ENCODE peak calls at places on chromosome 19, in ten cellular contexts. M, Z, X, J, F, R, L, D, P and H are unnamed samples.

GRCh38 chr19:29841209-29841558 is 29.4 kb downstream of the CCNE1 start:
- DNase-seq in M (no peak), Z (no peak), X (no peak), J (no peak), F (no peak), R (no peak), L (no peak), D (peak), P (no peak), H (no peak)

GRCh38 chr19:38392707-38393308 is 4.3 kb downstream of the SPRED3 start:
- DNase-seq in M (no peak), Z (no peak), X (peak), J (no peak), F (no peak), R (no peak), L (no peak), D (peak), P (no peak), H (peak)

GRCh38 chr19:16001481-16002312 is 52.9 kb downstream of the OR10H4 start:
- DNase-seq in M (peak), Z (peak), X (peak), J (no peak), F (no peak), R (no peak), L (no peak), D (no peak), P (no peak), H (no peak)

GRCh38 chr19:20482721-20483120 is 82.9 kb downstream of the ZNF737 start:
- DNase-seq in M (no peak), Z (no peak), X (no peak), J (no peak), F (peak), R (no peak), L (peak), D (no peak), P (no peak), H (peak)

GRCh38 chr19:39046037-39046821 is 13.9 kb upstream of the FBXO27 start:
- DNase-seq in M (no peak), Z (peak), X (no peak), J (peak), F (no peak), R (no peak), L (no peak), D (peak), P (no peak), H (peak)

GRCh38 chr19:6718741-6719539 is 1.5 kb downstream of the C3 start:
- DNase-seq in M (no peak), Z (peak), X (no peak), J (peak), F (peak), R (no peak), L (no peak), D (no peak), P (no peak), H (peak)

GRCh38 chr19:15191514-15191913 is 9.3 kb downstream of the NOTCH3 start:
- DNase-seq in M (no peak), Z (no peak), X (no peak), J (no peak), F (no peak), R (no peak), L (no peak), D (no peak), P (no peak), H (no peak)

GRCh38 chr19:36987091-36987490 is 71.0 kb downstream of the ZNF568 start:
- DNase-seq in M (no peak), Z (no peak), X (no peak), J (no peak), F (no peak), R (no peak), L (no peak), D (no peak), P (no peak), H (no peak)

GRCh38 chr19:28633223-28634030 is 579.5 kb downstream of the UQCRFS1 start:
- DNase-seq in M (no peak), Z (peak), X (peak), J (peak), F (peak), R (peak), L (peak), D (no peak), P (no peak), H (peak)

DNA sequence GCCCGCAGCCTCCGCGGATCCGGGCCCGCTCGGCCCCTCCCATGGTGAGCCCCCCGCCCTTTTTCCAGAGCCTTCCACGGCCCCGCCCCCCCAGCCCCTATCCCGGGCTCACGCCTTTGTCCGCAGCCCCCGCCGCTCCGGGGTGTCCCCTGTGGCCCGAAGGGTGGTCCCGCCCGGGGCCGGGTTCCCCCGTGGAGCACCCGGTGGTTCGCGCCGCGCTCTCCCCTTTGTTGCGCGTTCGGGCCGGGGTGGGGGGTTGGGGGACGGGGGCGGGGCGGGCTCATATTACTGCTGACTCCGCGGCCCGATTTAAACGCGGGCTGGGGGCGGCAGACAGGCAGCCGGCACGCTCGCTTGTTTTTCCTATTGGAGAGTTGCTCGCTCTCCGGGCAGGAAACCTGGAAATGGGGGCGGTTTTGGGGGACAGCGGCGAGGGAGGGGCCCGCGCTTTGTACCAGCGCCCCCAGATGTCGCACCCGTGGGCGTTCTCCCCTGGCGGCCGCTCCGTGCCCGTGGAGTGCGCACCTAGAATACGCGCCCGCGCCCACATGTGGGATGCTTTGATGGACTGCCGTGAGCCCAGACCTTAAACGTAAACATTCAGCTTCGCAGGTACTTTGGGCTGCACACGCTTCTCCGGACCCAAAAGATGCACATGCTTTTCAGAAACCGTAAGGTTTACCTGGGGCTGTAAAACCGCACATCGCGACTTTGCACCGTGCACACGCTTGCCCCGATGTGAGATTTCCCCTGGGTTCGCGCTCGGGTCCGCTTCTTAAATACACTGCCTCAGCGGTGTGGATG is 699 bp downstream of the PTOV1 start:
- DNase-seq in M (no peak), Z (no peak), X (peak), J (peak), F (peak), R (no peak), L (no peak), D (no peak), P (no peak), H (peak)
- TF ChIP-seq CTCF in M (no peak), Z (no peak), X (no peak), J (no peak), F (no peak), R (no peak), L (no peak), D (no peak), P (no peak), H (no peak)

GRCh38 chr19:51926426-51926783 is 867 bp upstream of the ZNF613 start:
- DNase-seq in M (no peak), Z (no peak), X (no peak), J (no peak), F (no peak), R (no peak), L (no peak), D (no peak), P (no peak), H (no peak)

GRCh38 chr19:51927859-51928258 is 587 bp downstream of the ZNF613 start:
- DNase-seq in M (no peak), Z (no peak), X (no peak), J (no peak), F (no peak), R (no peak), L (no peak), D (no peak), P (no peak), H (no peak)

GRCh38 chr19:51921949-51922348 is 5.3 kb upstream of the ZNF613 start:
- DNase-seq in M (no peak), Z (peak), X (no peak), J (no peak), F (no peak), R (no peak), L (no peak), D (no peak), P (no peak), H (no peak)

GRCh38 chr19:51931921-51932320 is 4.6 kb downstream of the ZNF613 start:
- DNase-seq in M (no peak), Z (no peak), X (no peak), J (no peak), F (no peak), R (no peak), L (no peak), D (no peak), P (no peak), H (no peak)

DNA sequence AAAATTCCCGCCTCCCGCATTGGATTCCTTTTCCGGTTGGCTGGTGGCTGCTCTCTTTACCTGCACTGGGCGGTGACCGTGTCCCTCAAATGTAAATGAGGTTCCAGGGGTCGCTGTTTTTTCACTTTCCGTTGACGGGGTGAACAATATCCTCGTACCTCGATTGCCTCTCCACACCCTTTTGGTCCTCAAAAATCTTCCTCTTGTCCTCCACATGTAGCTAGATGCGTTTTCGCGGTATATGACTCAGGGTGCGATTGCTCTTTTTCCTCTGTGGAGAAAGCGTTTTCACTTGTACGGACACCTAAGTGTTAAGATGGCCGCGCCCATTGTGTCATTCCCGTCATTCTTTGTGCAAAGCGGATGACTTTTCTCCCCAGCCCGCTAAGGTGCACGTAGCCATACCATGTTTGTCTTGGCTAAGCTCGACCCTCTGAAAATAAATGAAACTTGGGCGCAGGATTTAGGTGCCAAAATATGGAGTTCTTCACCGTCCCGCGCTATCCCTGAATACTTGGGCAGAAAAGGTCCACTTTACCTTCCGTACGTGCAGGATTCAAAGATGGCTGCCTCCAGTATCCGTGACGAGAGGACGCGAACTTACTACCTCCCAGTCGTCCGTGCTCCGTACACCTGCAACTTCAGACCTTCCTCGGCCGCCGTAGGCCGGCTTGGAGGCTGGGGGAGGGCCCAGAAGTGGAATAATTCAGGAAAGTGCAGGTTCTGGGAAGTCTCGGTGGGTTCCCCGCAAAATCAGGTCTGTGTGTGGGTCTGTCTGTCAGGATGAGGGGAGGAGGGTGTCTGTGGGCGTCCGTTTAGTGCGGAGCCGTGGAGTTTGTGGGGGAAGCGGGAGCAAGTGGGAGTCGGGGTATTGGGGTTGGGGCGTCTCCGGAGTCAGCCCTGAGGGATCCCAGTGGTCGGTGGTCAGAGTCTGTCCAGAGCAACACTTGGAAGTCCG is at the start of gene ZNF613:
- DNase-seq in M (peak), Z (peak), X (peak), J (peak), F (peak), R (peak), L (peak), D (peak), P (peak), H (peak)
- TF ChIP-seq CTCF in M (peak), Z (peak), X (peak), J (peak), F (no peak), R (peak), L (no peak), D (no peak), P (no peak), H (peak)

GRCh38 chr19:35932291-35932936 is 3.8 kb upstream of the LRFN3 start:
- DNase-seq in M (no peak), Z (no peak), X (no peak), J (no peak), F (no peak), R (no peak), L (no peak), D (no peak), P (no peak), H (no peak)

GRCh38 chr19:35931161-35931873 is 4.9 kb upstream of the LRFN3 start:
- DNase-seq in M (peak), Z (peak), X (peak), J (peak), F (peak), R (peak), L (peak), D (peak), P (peak), H (peak)

GRCh38 chr19:35928507-35928906 is 7.7 kb upstream of the LRFN3 start:
- DNase-seq in M (no peak), Z (no peak), X (no peak), J (no peak), F (no peak), R (no peak), L (no peak), D (no peak), P (no peak), H (no peak)

GRCh38 chr19:35935911-35936737 is at the start of gene LRFN3:
- DNase-seq in M (peak), Z (peak), X (peak), J (peak), F (peak), R (no peak), L (peak), D (peak), P (peak), H (peak)

GRCh38 chr19:35931874-35932202 is 4.3 kb upstream of the LRFN3 start:
- DNase-seq in M (no peak), Z (no peak), X (no peak), J (no peak), F (no peak), R (no peak), L (no peak), D (no peak), P (no peak), H (no peak)
- TF ChIP-seq CTCF in M (no peak), Z (no peak), X (no peak), J (peak), F (peak), R (no peak), L (no peak), D (no peak), P (no peak), H (no peak)

GRCh38 chr19:13103961-13104847 is 1.5 kb upstream of the LYL1 start:
- DNase-seq in M (peak), Z (peak), X (no peak), J (no peak), F (peak), R (no peak), L (peak), D (no peak), P (no peak), H (no peak)
- TF ChIP-seq CTCF in M (peak), Z (peak), X (peak), J (peak), F (peak), R (peak), L (peak), D (no peak), P (no peak), H (peak)

GRCh38 chr19:50434525-50434924 is 1.8 kb downstream of the MYBPC2 start:
- DNase-seq in M (no peak), Z (peak), X (no peak), J (no peak), F (no peak), R (no peak), L (no peak), D (no peak), P (no peak), H (no peak)
- TF ChIP-seq CTCF in M (no peak), Z (no peak), X (no peak), J (no peak), F (no peak), R (no peak), L (no peak), D (no peak), P (no peak), H (no peak)

GRCh38 chr19:55504252-55504603 is 16.0 kb downstream of the SSC5D start:
- DNase-seq in M (no peak), Z (no peak), X (no peak), J (no peak), F (no peak), R (no peak), L (no peak), D (no peak), P (no peak), H (no peak)
- TF ChIP-seq CTCF in M (no peak), Z (no peak), X (no peak), J (no peak), F (no peak), R (no peak), L (no peak), D (no peak), P (no peak), H (no peak)

GRCh38 chr19:5625641-5626040 is 2.8 kb downstream of the SAFB start:
- DNase-seq in M (peak), Z (no peak), X (no peak), J (no peak), F (no peak), R (no peak), L (no peak), D (no peak), P (no peak), H (no peak)

GRCh38 chr19:5623397-5624153 is 692 bp downstream of the SAFB start:
- DNase-seq in M (peak), Z (peak), X (no peak), J (peak), F (no peak), R (no peak), L (no peak), D (no peak), P (no peak), H (peak)

GRCh38 chr19:5622465-5623396 is at the start of the genes SAFB and SAFB2:
- DNase-seq in M (peak), Z (peak), X (peak), J (peak), F (peak), R (peak), L (peak), D (peak), P (peak), H (peak)

GRCh38 chr19:5624154-5624663 is 1.3 kb downstream of the SAFB start:
- DNase-seq in M (no peak), Z (peak), X (peak), J (peak), F (no peak), R (no peak), L (peak), D (no peak), P (no peak), H (peak)

GRCh38 chr19:5624741-5625140 is 1.9 kb downstream of the SAFB start:
- DNase-seq in M (peak), Z (no peak), X (no peak), J (no peak), F (no peak), R (no peak), L (no peak), D (no peak), P (no peak), H (peak)
- TF ChIP-seq CTCF in M (no peak), Z (no peak), X (no peak), J (no peak), F (no peak), R (no peak), L (no peak), D (no peak), P (no peak), H (no peak)

GRCh38 chr19:18946335-18946734 is 5.3 kb upstream of the HOMER3 start:
- DNase-seq in M (no peak), Z (no peak), X (no peak), J (no peak), F (no peak), R (no peak), L (no peak), D (no peak), P (no peak), H (no peak)
- TF ChIP-seq CTCF in M (no peak), Z (no peak), X (no peak), J (no peak), F (no peak), R (no peak), L (no peak), D (no peak), P (no peak), H (no peak)

GRCh38 chr19:4123615-4124568 is at the start of gene MAP2K2:
- DNase-seq in M (peak), Z (peak), X (peak), J (peak), F (peak), R (no peak), L (peak), D (peak), P (peak), H (peak)
- TF ChIP-seq CTCF in M (no peak), Z (no peak), X (no peak), J (peak), F (no peak), R (no peak), L (no peak), D (no peak), P (no peak), H (no peak)